ENCODE peak calls at places on chromosomes 4 and X, in seven cellular contexts. M, B, F, Y, R, Z and C are unnamed samples.

GRCh38 chrX:150429577-150429976 is 66.5 kb downstream of the MAMLD1 start:
- DNase-seq in R (no peak), B (no peak), Y (no peak), M (no peak), F (no peak), Z (peak; percentile 42), C (no peak)

GRCh38 chr4:126264839-126265238 is 950.1 kb downstream of the FAT4 start:
- DNase-seq in F (no peak), B (no peak), Z (no peak), M (no peak), Y (no peak), R (no peak), C (no peak)

GRCh38 chrX:119187298-119187697 is 48.8 kb upstream of the PGRMC1 start:
- DNase-seq in B (no peak), Y (no peak), F (no peak), Z (no peak), M (no peak), R (no peak), C (no peak)

GRCh38 chr4:171042989-171043524 is 770.1 kb upstream of the GALNTL6 start:
- DNase-seq in F (peak; percentile 14), Y (no peak), Z (no peak), B (no peak), M (no peak), R (no peak), C (no peak)

GRCh38 chrX:18574591-18574990 is 97.3 kb downstream of the RS1 start:
- DNase-seq in F (no peak), Z (peak; percentile 24), Y (no peak), B (no peak), R (no peak), M (no peak), C (no peak)

GRCh38 chr4:164536829-164537228 is 217.1 kb upstream of the SMIM31 start:
- DNase-seq in Y (no peak), Z (peak; percentile 32), M (no peak), F (no peak), B (no peak), R (no peak), C (no peak)

GRCh38 chr4:74733760-74734159 is 60.6 kb downstream of the BTC start:
- DNase-seq in Z (no peak), B (no peak), M (no peak), F (no peak), Y (no peak), R (no peak), C (no peak)

GRCh38 chr4:24015782-24016181 is 125.9 kb upstream of the PPARGC1A start:
- DNase-seq in Z (no peak), R (no peak), Y (no peak), M (no peak), B (no peak), F (no peak), C (no peak)

GRCh38 chrX:2965965-2966364 is 36.8 kb upstream of the ARSD start:
- DNase-seq in Y (no peak), B (no peak), F (no peak), R (no peak), M (no peak), Z (no peak), C (peak; percentile 57)

GRCh38 chr4:58188313-58188712 is 1078.1 kb upstream of the IGFBP7 start:
- DNase-seq in B (no peak), M (no peak), Y (no peak), R (no peak), Z (no peak), F (no peak), C (no peak)

GRCh38 chr4:65498606-65499005 is 171.7 kb downstream of the EPHA5 start:
- DNase-seq in F (no peak), B (no peak), R (no peak), Z (no peak), M (no peak), Y (no peak), C (no peak)

GRCh38 chr4:153759407-153760226 is at the start of gene RNF175:
- DNase-seq in M (no peak), B (no peak), F (peak; percentile 37), Z (no peak), R (no peak), Y (no peak), C (no peak)

GRCh38 chrX:65821721-65822496 is 154.5 kb downstream of the MSN start:
- DNase-seq in Y (peak; percentile 1), B (peak; percentile 23), M (peak; percentile 1), Z (no peak), R (no peak), F (no peak), C (peak; percentile 13)

GRCh38 chr4:103365285-103365684 is 167.1 kb upstream of the CENPE start:
- DNase-seq in M (no peak), Y (no peak), B (no peak), R (no peak), Z (no peak), F (no peak), C (no peak)

GRCh38 chr4:163930086-163930485 is 435.6 kb downstream of the TMA16 start:
- DNase-seq in B (no peak), R (no peak), M (no peak), Y (no peak), Z (no peak), F (no peak), C (no peak)

GRCh38 chrX:109902665-109903064 is 100.2 kb upstream of the TMEM164 start:
- DNase-seq in M (no peak), Z (no peak), R (no peak), B (no peak), F (no peak), Y (no peak), C (no peak)

GRCh38 chrX:34487364-34487763 is 169.7 kb downstream of the TMEM47 start:
- DNase-seq in R (no peak), F (no peak), Y (no peak), Z (no peak), B (no peak), M (no peak), C (no peak)

GRCh38 chrX:1521459-1521956 is 15.5 kb downstream of the P2RY8 start:
- DNase-seq in R (no peak), Y (peak; percentile 29), F (no peak), M (no peak), Z (no peak), B (peak; percentile 71), C (peak; percentile 91)

GRCh38 chr4:10040049-10040892 is 19.0 kb upstream of the SLC2A9 start:
- DNase-seq in M (no peak), B (no peak), F (no peak), Y (no peak), Z (no peak), R (no peak), C (no peak)

GRCh38 chr4:71713611-71714203 is 70.2 kb downstream of the GC start:
- DNase-seq in Y (no peak), M (no peak), F (no peak), Z (peak; percentile 24), B (no peak), R (no peak), C (no peak)

GRCh38 chrX:72487661-72488060 is 85.0 kb downstream of the HDAC8 start:
- DNase-seq in Y (no peak), M (no peak), B (no peak), R (no peak), Z (no peak), F (no peak), C (no peak)

GRCh38 chr4:153789741-153790651 is 1.1 kb upstream of the SFRP2 start:
- DNase-seq in Z (no peak), B (no peak), F (no peak), R (no peak), M (no peak), Y (no peak), C (no peak)

GRCh38 chrX:132940727-132941162 is 17.7 kb downstream of the HS6ST2 start:
- DNase-seq in B (no peak), F (no peak), Z (no peak), M (no peak), R (no peak), Y (no peak), C (no peak)

GRCh38 chr4:83910693-83911092 is 374.8 kb downstream of the GPAT3 start:
- DNase-seq in Z (no peak), M (no peak), R (no peak), F (no peak), B (no peak), Y (no peak), C (no peak)

GRCh38 chrX:49934729-49935128 is 12.3 kb downstream of the CLCN5 start:
- DNase-seq in Y (no peak), F (no peak), B (no peak), R (no peak), M (no peak), Z (no peak), C (no peak)

GRCh38 chr4:137532869-137533236 is 559 bp upstream of the PCDH18 start:
- DNase-seq in M (no peak), Z (no peak), Y (no peak), F (no peak), B (no peak), R (no peak), C (no peak)

GRCh38 chr4:36244257-36245084 is at the start of gene ARAP2:
- DNase-seq in Y (peak; percentile 58), B (peak; percentile 85), M (peak; percentile 41), Z (no peak), F (peak; percentile 43), R (peak; percentile 78), C (peak; percentile 78)